ENCODE peak calls at places on chromosome 10, in four cellular contexts. T, K, X and H are unnamed samples.

GRCh38 chr10:127044191-127044590 is 139.0 kb downstream of the DOCK1 start:
- DNase-seq in T (no peak), K (no peak), X (no peak), H (peak; percentile 67)

GRCh38 chr10:12349628-12350166 is 350 bp downstream of the CAMK1D start:
- DNase-seq in T (no peak), K (peak; percentile 89), X (no peak), H (no peak)

GRCh38 chr10:88108115-88108610 is 244.7 kb downstream of the PTEN start:
- DNase-seq in T (no peak), K (no peak), X (no peak), H (no peak)

GRCh38 chr10:76050291-76050625 is 618.8 kb downstream of the LRMDA start:
- DNase-seq in T (no peak), K (no peak), X (no peak), H (no peak)

GRCh38 chr10:108775911-108776475 is 1147.3 kb downstream of the XPNPEP1 start:
- DNase-seq in T (no peak), K (no peak), X (peak; percentile 76), H (no peak)

GRCh38 chr10:3525832-3526449 is 259.1 kb downstream of the KLF6 start:
- DNase-seq in T (no peak), K (no peak), X (peak; percentile 95), H (peak; percentile 83)

GRCh38 chr10:119863951-119864565 is 8.6 kb downstream of the MCMBP start:
- DNase-seq in T (no peak), K (no peak), X (no peak), H (no peak)

GRCh38 chr10:128000660-128001059 is 93.8 kb downstream of the PTPRE start:
- DNase-seq in T (no peak), K (no peak), X (peak; percentile 75), H (no peak)

GRCh38 chr10:126199221-126199998 is 188.9 kb downstream of the ADAM12 start:
- DNase-seq in T (no peak), K (no peak), X (peak; percentile 95), H (peak; percentile 15)

GRCh38 chr10:110843031-110843430 is 28.7 kb upstream of the PDCD4 start:
- DNase-seq in T (no peak), K (no peak), X (no peak), H (no peak)

GRCh38 chr10:70053212-70053895 is 708 bp downstream of the MACROH2A2 start:
- DNase-seq in T (no peak), K (no peak), X (no peak), H (no peak)

GRCh38 chr10:17217661-17218306 is 10.3 kb upstream of the VIM start:
- DNase-seq in T (no peak), K (no peak), X (peak; percentile 72), H (no peak)

GRCh38 chr10:114525368-114525949 is 121.2 kb upstream of the AFAP1L2 start:
- DNase-seq in T (no peak), K (no peak), X (no peak), H (peak; percentile 74)

GRCh38 chr10:79425074-79425532 is 20.3 kb downstream of the ZCCHC24 start:
- DNase-seq in T (no peak), K (peak; percentile 54), X (no peak), H (no peak)

GRCh38 chr10:105797234-105797890 is 1156.3 kb downstream of the SORCS3 start:
- DNase-seq in T (no peak), K (no peak), X (peak; percentile 43), H (peak; percentile 26)

GRCh38 chr10:80132299-80133139 is at the start of gene PLAC9:
- DNase-seq in T (no peak), K (no peak), X (no peak), H (no peak)

GRCh38 chr10:43408710-43409384 is at the start of gene HNRNPF:
- DNase-seq in T (peak; percentile 87), K (peak; percentile 98), X (peak; percentile 86), H (peak; percentile 92)

GRCh38 chr10:63027533-63027932 is 105.6 kb upstream of the NRBF2 start:
- DNase-seq in T (no peak), K (no peak), X (no peak), H (no peak)

GRCh38 chr10:60428387-60428737 is 38.7 kb upstream of the ANK3 start:
- DNase-seq in T (no peak), K (no peak), X (no peak), H (no peak)

GRCh38 chr10:75367098-75367497 is 34.5 kb downstream of the ZNF503 start:
- DNase-seq in T (no peak), K (no peak), X (peak; percentile 46), H (no peak)